ENCODE peak calls at places on chromosomes 4 and X, in eight cellular contexts. S is activated T-helper 1 cell treated with anti-CD3 and anti-CD28 coated beads, Interleukin-2, amount 50 U/mL, for 16 hours; N is iPS-NIHi11; M is amygdala; U is activated CD4-positive, alpha-beta T cell treated with anti-CD3 and anti-CD28 coated beads for 48 hours; C is uterus; A is stimulated activated CD4-positive, alpha-beta T cell treated with anti-CD3 and anti-CD28 coated beads, Interleukin-1b, Interleukin-23, amount 100 ng/mL, for 4 hours; G is OCI-LY7. H is an unnamed sample.

GRCh38 chr4:183185018-183185417 is 86.0 kb downstream of the WWC2 start:
- DNase-seq in A (no peak), M (no peak), S (no peak), C (no peak), N (no peak), U (peak; percentile 24), G (no peak), H (no peak)

GRCh38 chrX:125395626-125396025 is 76.0 kb downstream of the TEX13C start:
- DNase-seq in C (no peak), N (no peak), A (no peak), M (no peak), U (no peak), S (no peak), G (no peak), H (no peak)

GRCh38 chr4:183099537-183100297 is 660 bp downstream of the WWC2 start:
- DNase-seq in C (peak; percentile 28), A (no peak), S (no peak), N (peak; percentile 60), G (no peak), M (no peak), U (peak; percentile 12), H (peak; percentile 44)

GRCh38 chrX:52363247-52363883 is 5.5 kb upstream of the XAGE2 start:
- DNase-seq in N (no peak), M (no peak), G (no peak), S (no peak), C (no peak), A (no peak), U (no peak), H (no peak)

GRCh38 chr4:88522702-88523324 is 763 bp downstream of the PYURF start:
- DNase-seq in C (peak; percentile 38), S (no peak), M (no peak), G (peak; percentile 13), A (peak; percentile 5), N (peak; percentile 22), U (peak; percentile 60), H (no peak)

GRCh38 chr4:69742596-69742995 is 17.8 kb downstream of the SULT1B1 start:
- DNase-seq in A (no peak), M (no peak), G (no peak), N (no peak), S (no peak), U (no peak), C (no peak), H (no peak)

GRCh38 chr4:86432552-86433134 is 72.8 kb upstream of the MAPK10 start:
- DNase-seq in U (no peak), A (no peak), S (no peak), C (no peak), N (peak; percentile 17), M (no peak), G (no peak), H (no peak)

GRCh38 chr4:24244663-24245519 is 339.5 kb downstream of the DHX15 start:
- DNase-seq in C (no peak), U (no peak), A (no peak), G (no peak), M (no peak), N (no peak), S (no peak), H (no peak)

GRCh38 chr4:146342600-146343192 is 128.4 kb downstream of the REELD1 start:
- DNase-seq in C (peak; percentile 15), G (peak; percentile 42), S (no peak), U (peak; percentile 38), A (peak; percentile 19), M (no peak), N (no peak), H (no peak)

GRCh38 chr4:1238676-1239000 is 10.3 kb downstream of the CTBP1 start:
- DNase-seq in U (no peak), M (no peak), G (no peak), C (peak; percentile 11), N (no peak), A (no peak), S (no peak), H (no peak)

GRCh38 chr4:8657381-8657776 is 64.8 kb downstream of the CPZ start:
- DNase-seq in C (no peak), U (no peak), M (no peak), G (no peak), A (no peak), S (no peak), N (no peak), H (no peak)

GRCh38 chrX:152817082-152817744 is 13.3 kb downstream of the CETN2 start:
- DNase-seq in S (no peak), U (peak; percentile 23), G (peak; percentile 11), A (no peak), N (peak; percentile 33), M (no peak), C (no peak), H (peak; percentile 13)

GRCh38 chr4:159070742-159071141 is 32.1 kb upstream of the RAPGEF2 start:
- DNase-seq in C (no peak), N (no peak), U (no peak), M (no peak), S (no peak), A (no peak), G (no peak), H (no peak)

GRCh38 chr4:169225812-169226211 is 44.9 kb downstream of the SH3RF1 start:
- DNase-seq in G (no peak), S (no peak), N (no peak), M (no peak), C (no peak), A (no peak), U (no peak), H (no peak)

GRCh38 chr4:124478518-124478917 is 234.0 kb downstream of the ANKRD50 start:
- DNase-seq in A (no peak), S (no peak), M (no peak), U (no peak), G (no peak), N (no peak), C (no peak), H (no peak)

GRCh38 chr4:77170926-77171325 is 13.9 kb downstream of the CCNG2 start:
- DNase-seq in U (no peak), G (no peak), S (no peak), A (no peak), N (no peak), M (no peak), C (no peak), H (no peak)

GRCh38 chr4:48727666-48728459 is 52.2 kb downstream of the FRYL start:
- DNase-seq in U (no peak), S (no peak), C (no peak), G (no peak), N (no peak), A (no peak), M (no peak), H (no peak)

GRCh38 chr4:31307026-31307425 is 586.9 kb downstream of the PCDH7 start:
- DNase-seq in G (no peak), M (no peak), U (no peak), N (no peak), S (no peak), A (no peak), C (no peak), H (no peak)

GRCh38 chrX:41238543-41238942 is 95.4 kb upstream of the DDX3X start:
- DNase-seq in S (no peak), N (no peak), G (no peak), C (no peak), A (no peak), U (no peak), M (no peak), H (no peak)

GRCh38 chr4:100936676-100937390 is 410.5 kb downstream of the PPP3CA start:
- DNase-seq in N (no peak), A (no peak), G (no peak), C (no peak), U (no peak), M (no peak), S (no peak), H (no peak)

GRCh38 chr4:55754754-55755350 is 64.7 kb upstream of the EXOC1L start:
- DNase-seq in G (no peak), C (no peak), U (no peak), S (no peak), A (no peak), M (no peak), N (no peak), H (no peak)

GRCh38 chr4:973431-974397 is at the start of gene DGKQ:
- DNase-seq in S (peak; percentile 78), G (peak; percentile 83), M (peak; percentile 62), U (peak; percentile 87), C (peak; percentile 86), A (peak; percentile 89), N (peak; percentile 100), H (peak; percentile 90)

GRCh38 chr4:108702960-108703359 is 52.6 kb downstream of the OSTC start:
- DNase-seq in A (no peak), N (no peak), U (no peak), S (no peak), G (no peak), M (no peak), C (no peak), H (no peak)

GRCh38 chrX:34866636-34867035 is 76.0 kb upstream of the FAM47B start:
- DNase-seq in U (no peak), M (no peak), N (no peak), G (no peak), C (no peak), A (no peak), S (no peak), H (no peak)

GRCh38 chr4:67727124-67727850 is 26.3 kb upstream of the UBA6 start:
- DNase-seq in N (no peak), A (no peak), G (no peak), U (no peak), C (no peak), S (no peak), M (no peak), H (no peak)

GRCh38 chrX:19382500-19383145 is 38.9 kb downstream of the PDHA1 start:
- DNase-seq in S (peak; percentile 14), C (no peak), G (peak; percentile 55), N (peak; percentile 57), A (no peak), U (peak; percentile 71), M (no peak), H (peak; percentile 66)

GRCh38 chr4:26380740-26381139 is 59.9 kb downstream of the RBPJ start:
- DNase-seq in S (no peak), G (no peak), U (no peak), A (no peak), C (no peak), M (no peak), N (no peak), H (no peak)

GRCh38 chr4:110988741-110989140 is 365.9 kb upstream of the PITX2 start:
- DNase-seq in M (no peak), U (no peak), G (no peak), C (no peak), S (no peak), A (no peak), N (no peak), H (no peak)

GRCh38 chrX:153782324-153782723 is 1.5 kb downstream of the SRPK3 start:
- DNase-seq in M (no peak), U (no peak), C (no peak), G (no peak), N (peak; percentile 49), A (no peak), S (no peak), H (peak; percentile 6)

GRCh38 chr4:6451309-6451708 is 21.1 kb downstream of the PPP2R2C start:
- DNase-seq in U (no peak), A (no peak), S (no peak), N (no peak), M (no peak), G (no peak), C (no peak), H (no peak)

GRCh38 chr4:40357738-40358137 is 22.6 kb downstream of the CHRNA9 start:
- DNase-seq in A (no peak), C (no peak), U (no peak), N (no peak), M (no peak), G (no peak), S (no peak), H (no peak)

GRCh38 chr4:142416711-142417275 is 429.3 kb downstream of the INPP4B start:
- DNase-seq in N (no peak), M (no peak), G (no peak), C (no peak), S (no peak), A (no peak), U (no peak), H (no peak)

GRCh38 chr4:7238300-7238960 is 46.1 kb downstream of the SORCS2 start:
- DNase-seq in C (no peak), N (peak; percentile 62), U (peak; percentile 31), S (no peak), A (no peak), M (no peak), G (peak; percentile 14), H (no peak)

GRCh38 chr4:5751918-5752802 is 41.2 kb downstream of the EVC start:
- DNase-seq in M (no peak), C (no peak), A (no peak), U (no peak), G (no peak), S (no peak), N (peak; percentile 82), H (no peak)